ENCODE peak calls at places on chromosome 19, in nine cellular contexts. O, Q, C, I, Y, J, V, P and B are unnamed samples. For H3K4me1, the result is how much of the 10 kb centered on the place peaks cover.

GRCh38 chr19:18408053-18408476 is 10.6 kb upstream of the LRRC25 start:
- DNase-seq in O (peak), I (no peak), C (peak), Q (no peak), V (no peak), P (no peak), J (no peak), Y (no peak), B (no peak)

GRCh38 chr19:19711306-19711933 is 21.5 kb downstream of the ZNF14 start:
- DNase-seq in O (no peak), Q (no peak), J (no peak), C (peak), Y (no peak), I (no peak), P (no peak), V (no peak), B (no peak)

GRCh38 chr19:3359850-3360493 is 6.4 kb upstream of the NFIC start:
- DNase-seq in Y (no peak), Q (no peak), C (peak), P (no peak), J (no peak), V (no peak), O (peak), I (no peak), B (no peak)

GRCh38 chr19:7670150-7670784 is 1.4 kb downstream of the RETN start:
- DNase-seq in V (no peak), C (peak), P (no peak), J (no peak), O (no peak), Q (no peak), Y (no peak), I (no peak), B (no peak)

GRCh38 chr19:46492841-46493235 is 2.8 kb downstream of the PNMA8B start:
- DNase-seq in I (no peak), Y (no peak), P (peak), C (peak), J (no peak), O (no peak), V (no peak), Q (no peak), B (no peak)

GRCh38 chr19:6222884-6223283 is 56.9 kb downstream of the MLLT1 start:
- DNase-seq in Q (no peak), J (no peak), Y (no peak), V (no peak), I (no peak), P (no peak), O (no peak), C (no peak), B (peak)

GRCh38 chr19:10104665-10105221 is 1.4 kb upstream of the PPAN start:
- DNase-seq in C (no peak), J (no peak), I (no peak), Y (no peak), P (no peak), Q (no peak), O (peak), V (no peak), B (peak)

GRCh38 chr19:53957448-53958167 is 5.1 kb upstream of the CACNG8 start:
- DNase-seq in J (no peak), P (no peak), O (no peak), Y (no peak), Q (no peak), V (no peak), C (peak), I (no peak), B (no peak)

GRCh38 chr19:55462722-55463121 is 1.3 kb upstream of the ISOC2 start:
- DNase-seq in Q (no peak), P (no peak), I (no peak), J (no peak), C (no peak), Y (no peak), O (no peak), V (no peak), B (no peak)

GRCh38 chr19:17296278-17296677 is 6.9 kb downstream of the ABHD8 start:
- DNase-seq in Y (no peak), O (no peak), J (no peak), V (no peak), I (no peak), C (no peak), P (no peak), Q (no peak), B (no peak)

GRCh38 chr19:10091370-10091687 is 5.2 kb downstream of the SHFL start:
- DNase-seq in Q (no peak), Y (no peak), P (no peak), C (no peak), J (no peak), I (no peak), V (no peak), O (no peak), B (no peak)

GRCh38 chr19:53908106-53908932 is 759 bp upstream of the CACNG7 start:
- DNase-seq in J (peak), V (no peak), Q (no peak), I (peak), O (no peak), C (peak), Y (no peak), P (no peak), B (peak)

DNA sequence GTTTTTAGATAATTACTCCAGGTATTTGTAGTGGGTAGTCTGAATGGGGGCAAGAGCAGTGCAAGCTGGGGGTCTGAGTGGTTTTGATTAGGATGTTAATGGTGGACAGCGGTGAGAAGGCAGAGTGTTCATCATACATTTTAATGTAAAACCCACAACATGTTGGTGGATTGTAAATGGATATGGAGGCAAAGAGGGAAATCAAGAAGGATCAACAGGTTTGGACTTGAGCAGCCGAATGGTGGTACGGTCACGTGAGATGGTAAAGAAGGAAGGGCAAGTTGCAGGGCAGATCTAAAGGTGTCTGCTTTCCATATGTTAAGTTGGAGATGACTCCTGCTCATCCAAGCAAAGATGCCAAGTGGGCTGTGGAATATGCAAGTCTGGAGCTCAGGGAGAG is 9.5 kb downstream of the ZNF30 start:
- DNase-seq in Y (no peak), J (no peak), Q (no peak), I (no peak), V (no peak), O (no peak), P (no peak), C (no peak), B (no peak)
- H3K27ac ChIP-seq in Y (no peak), J (no peak), Q (no peak), I (no peak), V (no peak), O (no peak), P (no peak), C (no peak), B (no peak)

GRCh38 chr19:49595006-49595818 is 4.2 kb downstream of the PRR12 start:
- DNase-seq in J (no peak), Q (no peak), C (no peak), V (no peak), P (no peak), O (no peak), I (no peak), Y (no peak), B (no peak)
- H3K4me3 ChIP-seq in J (no peak), Q (no peak), C (no peak), V (no peak), P (no peak), O (no peak), I (no peak), Y (no peak), B (no peak)

DNA sequence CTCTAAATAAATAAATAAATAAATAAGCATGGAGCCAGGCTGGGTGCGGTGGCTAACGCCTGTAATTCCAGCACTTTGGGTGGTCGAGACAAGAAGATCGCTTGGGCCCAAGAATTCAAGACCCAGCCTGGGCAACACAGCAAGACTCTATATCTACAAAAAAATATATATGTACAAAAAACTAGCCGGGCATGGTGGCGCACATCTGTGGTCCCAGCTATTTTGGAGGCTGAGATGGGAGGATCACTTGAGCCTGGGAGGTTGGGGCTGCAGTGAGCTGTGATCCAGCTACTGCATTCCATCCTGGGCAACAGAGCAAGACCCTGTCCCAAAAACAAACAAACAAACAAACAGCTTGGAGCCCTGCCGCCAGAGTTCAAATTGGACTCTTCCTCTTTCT is 2.7 kb downstream of the ACTMAP start:
- DNase-seq in P (no peak), J (no peak), O (no peak), C (no peak), Q (no peak), V (no peak), Y (no peak), I (no peak), B (no peak)
- H3K4me1 ChIP-seq in P (under half), J (under half), O (under half), C (under half), Q (under half), V (under half), Y (under half), I (under half), B (under half)

DNA sequence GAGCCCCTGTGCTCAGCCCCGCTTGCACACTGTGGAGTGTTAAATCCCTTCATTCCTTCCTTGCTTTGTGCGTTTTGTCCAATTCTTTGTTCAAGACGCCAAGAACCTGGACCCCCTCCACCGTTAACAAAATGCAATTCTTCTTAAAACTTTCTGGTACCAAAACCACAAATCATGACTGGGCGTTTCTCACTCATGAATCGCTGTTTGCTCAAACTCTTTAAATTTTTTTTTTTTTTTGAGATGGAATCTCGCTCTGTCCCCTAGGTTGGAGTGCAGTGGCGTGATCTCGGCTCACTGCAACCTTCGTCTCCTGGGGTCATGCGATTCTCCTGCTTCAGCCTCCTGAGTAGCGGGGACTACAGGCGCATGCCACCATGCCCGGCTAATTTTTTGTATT is 841 bp downstream of the ZNF20 start:
- DNase-seq in I (no peak), Y (no peak), J (no peak), C (peak), O (no peak), V (no peak), Q (no peak), P (no peak), B (no peak)
- H3K27ac ChIP-seq in I (peak), Y (peak), J (peak), C (peak), O (peak), V (peak), Q (peak), P (no peak), B (no peak)

GRCh38 chr19:14972676-14973075 is 7.0 kb downstream of the SLC1A6 start:
- DNase-seq in Y (no peak), P (no peak), O (no peak), I (no peak), J (no peak), Q (no peak), V (no peak), C (no peak), B (no peak)
- H3K4me3 ChIP-seq in Y (no peak), P (no peak), O (no peak), I (no peak), J (no peak), Q (no peak), V (no peak), C (no peak), B (no peak)